ENCODE peak calls at places on chromosomes 5 and 9, in eight cellular contexts. I, Y, D, J, L, K, V and G are unnamed samples.

GRCh38 chr9:88396836-88397577 is 8.8 kb downstream of the SPIN1 start:
- DNase-seq in K (no peak), D (no peak), V (no peak), Y (no peak), L (peak; percentile 16), I (no peak), J (no peak), G (no peak)

GRCh38 chr9:5388026-5388806 is 48.5 kb upstream of the RLN1 start:
- DNase-seq in D (no peak), L (peak; percentile 8), I (no peak), Y (no peak), K (no peak), V (no peak), J (no peak), G (no peak)

GRCh38 chr9:136955202-136955942 is 3.3 kb downstream of the LCN12 start:
- DNase-seq in Y (no peak), J (no peak), D (no peak), I (no peak), V (no peak), K (no peak), L (no peak), G (peak; percentile 52)

GRCh38 chr9:123954921-123955320 is 25.0 kb upstream of the DENND1A start:
- DNase-seq in V (no peak), J (no peak), L (peak; percentile 75), D (no peak), K (no peak), Y (no peak), I (no peak), G (no peak)

GRCh38 chr5:59380350-59380951 is 513.1 kb downstream of the PDE4D start:
- DNase-seq in L (peak; percentile 81), D (peak; percentile 7), I (peak; percentile 30), Y (no peak), J (peak; percentile 46), V (no peak), K (peak; percentile 92), G (no peak)

GRCh38 chr9:20728493-20729220 is 44.6 kb downstream of the FOCAD start:
- DNase-seq in Y (peak; percentile 24), V (no peak), D (no peak), L (peak; percentile 25), I (peak; percentile 39), K (no peak), J (no peak), G (no peak)

GRCh38 chr9:109114670-109115069 is 5.1 kb downstream of the TMEM245 start:
- DNase-seq in J (no peak), L (no peak), V (no peak), D (no peak), Y (no peak), I (peak; percentile 69), K (no peak), G (no peak)

GRCh38 chr9:121566401-121567141 is 66.9 kb upstream of the GGTA1 start:
- DNase-seq in Y (no peak), V (peak; percentile 41), J (no peak), K (no peak), D (no peak), I (peak; percentile 28), L (peak; percentile 49), G (no peak)

GRCh38 chr5:179791881-179792611 is 1.7 kb upstream of the LTC4S start:
- DNase-seq in L (no peak), I (no peak), Y (no peak), J (no peak), K (no peak), D (no peak), V (no peak), G (no peak)

GRCh38 chr5:133386662-133387061 is 225.7 kb downstream of the FSTL4 start:
- DNase-seq in L (no peak), Y (no peak), I (no peak), V (no peak), D (no peak), K (no peak), J (no peak), G (no peak)

GRCh38 chr5:64811050-64811640 is 42.4 kb downstream of the CWC27 start:
- DNase-seq in Y (peak; percentile 18), D (peak; percentile 43), V (no peak), I (peak; percentile 48), L (peak; percentile 87), K (peak; percentile 59), J (peak; percentile 60), G (no peak)

GRCh38 chr5:91144491-91145232 is 238.5 kb downstream of the ARRDC3 start:
- DNase-seq in V (no peak), I (no peak), L (no peak), D (no peak), K (no peak), Y (no peak), J (no peak), G (no peak)

GRCh38 chr9:17005085-17005484 is 129.8 kb upstream of the CNTLN start:
- DNase-seq in Y (peak; percentile 68), L (peak; percentile 93), D (no peak), J (no peak), V (peak; percentile 74), K (no peak), I (peak; percentile 34), G (peak; percentile 75)

GRCh38 chr5:27733242-27733641 is 694.9 kb upstream of the CDH9 start:
- DNase-seq in J (no peak), V (no peak), I (no peak), L (no peak), Y (no peak), K (no peak), D (no peak), G (no peak)

GRCh38 chr9:14323969-14324366 is 10.0 kb upstream of the NFIB start:
- DNase-seq in V (no peak), D (no peak), Y (no peak), I (no peak), L (no peak), J (no peak), K (no peak), G (no peak)
- H3K4me3 ChIP-seq in V (no peak overlapping the region), D (no peak overlapping the region), Y (no peak overlapping the region), I (no peak overlapping the region), L (no peak overlapping the region), J (no peak overlapping the region), K (no peak overlapping the region), G (no peak overlapping the region)

DNA sequence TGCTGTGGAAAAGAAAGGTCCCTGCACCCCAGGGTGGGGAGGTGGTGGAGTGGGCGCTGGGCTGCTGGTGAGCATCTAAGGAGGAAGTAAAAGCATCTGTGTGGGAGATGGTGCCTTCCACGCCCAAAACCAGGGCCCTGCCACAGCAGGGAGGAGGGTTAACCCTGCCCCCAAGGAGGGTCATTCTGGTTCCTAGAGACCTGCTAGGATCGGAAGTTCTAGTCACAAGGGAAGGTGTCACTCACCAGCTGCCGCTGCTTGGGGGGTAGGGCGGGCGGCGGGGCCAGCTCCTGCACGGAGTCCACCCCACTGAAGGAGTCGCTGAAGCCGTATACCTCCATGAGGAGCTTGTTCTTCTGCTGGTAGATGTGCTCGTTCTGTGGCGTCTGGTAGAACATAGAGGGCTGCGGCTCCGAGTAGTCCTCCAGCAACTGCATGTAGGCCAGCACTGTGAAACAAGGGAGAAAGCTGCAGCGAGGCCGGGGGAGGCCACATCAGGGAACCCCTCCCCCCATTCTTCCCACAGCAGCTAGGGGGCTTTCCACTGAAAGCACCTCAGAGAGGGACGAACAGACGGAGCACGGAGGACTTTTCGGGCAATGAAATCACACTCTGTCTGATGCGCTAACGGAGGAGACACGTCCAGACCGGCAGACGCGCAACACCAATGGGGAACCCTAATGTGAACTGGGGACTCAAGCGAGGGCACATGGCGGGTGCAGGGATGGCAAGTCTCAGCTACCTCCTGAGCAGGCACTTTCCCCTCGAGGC is 76.4 kb downstream of the PRRT1B start:
- DNase-seq in K (no peak), J (no peak), I (no peak), V (no peak), D (no peak), Y (no peak), L (no peak), G (peak; percentile 63)
- H3K9ac ChIP-seq in K (no peak overlapping the region), J (no peak overlapping the region), I (no peak overlapping the region), V (no peak overlapping the region), D (no peak overlapping the region), Y (no peak overlapping the region), L (no peak overlapping the region), G (no peak overlapping the region)

DNA sequence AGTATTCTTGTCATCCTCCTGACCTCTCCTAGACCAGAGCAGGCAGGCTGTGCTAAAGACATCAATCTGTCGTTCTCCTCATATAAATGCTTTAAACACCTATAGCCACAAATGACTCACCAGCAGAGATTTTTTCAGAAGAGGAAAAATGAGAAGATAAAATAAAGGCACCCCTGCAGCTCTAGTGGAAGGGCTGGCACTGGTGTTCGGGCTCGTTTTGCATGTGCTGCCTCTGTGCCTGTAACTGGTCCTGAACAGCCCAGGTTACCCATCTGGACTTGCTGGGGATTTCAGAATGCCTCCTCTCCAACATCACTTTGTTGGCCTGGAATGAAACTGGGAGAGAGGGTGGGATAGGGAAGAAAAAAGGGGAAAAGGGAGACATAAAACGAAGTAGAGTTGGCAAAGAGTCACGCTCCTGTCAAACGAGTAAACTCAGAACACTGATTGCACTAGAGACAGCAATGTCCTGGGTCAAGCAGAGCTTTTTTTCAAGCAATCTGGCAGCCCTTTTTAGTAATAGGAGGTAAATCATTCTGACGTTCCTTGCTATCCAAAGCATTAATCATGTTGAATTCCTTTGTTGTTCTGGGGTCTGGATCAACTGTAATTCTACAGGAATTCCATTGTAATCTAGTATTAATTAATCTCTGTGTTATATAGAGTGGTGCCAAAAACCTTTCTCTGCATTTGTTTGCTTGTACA is 195.6 kb upstream of the CLINT1 start:
- DNase-seq in Y (no peak), I (peak; percentile 63), J (no peak), L (no peak), D (no peak), K (no peak), V (no peak), G (no peak)
- H3K4me3 ChIP-seq in Y (no peak overlapping the region), I (no peak overlapping the region), J (no peak overlapping the region), L (no peak overlapping the region), D (no peak overlapping the region), K (no peak overlapping the region), V (no peak overlapping the region), G (no peak overlapping the region)

GRCh38 chr5:178107889-178108288 is 5.4 kb upstream of the N4BP3 start:
- DNase-seq in J (peak; percentile 37), V (no peak), I (no peak), L (no peak), D (no peak), K (no peak), Y (no peak), G (no peak)

GRCh38 chr5:178110511-178110910 is 2.8 kb upstream of the N4BP3 start:
- DNase-seq in I (no peak), K (no peak), J (no peak), D (no peak), L (no peak), Y (no peak), V (no peak), G (no peak)

GRCh38 chr5:178106556-178107239 is 6.6 kb upstream of the N4BP3 start:
- DNase-seq in Y (no peak), K (no peak), D (no peak), V (no peak), L (no peak), J (no peak), I (no peak), G (no peak)

GRCh38 chr5:178108966-178109365 is 4.4 kb upstream of the N4BP3 start:
- DNase-seq in Y (peak; percentile 85), I (peak; percentile 38), L (no peak), K (no peak), V (no peak), D (no peak), J (no peak), G (no peak)

DNA sequence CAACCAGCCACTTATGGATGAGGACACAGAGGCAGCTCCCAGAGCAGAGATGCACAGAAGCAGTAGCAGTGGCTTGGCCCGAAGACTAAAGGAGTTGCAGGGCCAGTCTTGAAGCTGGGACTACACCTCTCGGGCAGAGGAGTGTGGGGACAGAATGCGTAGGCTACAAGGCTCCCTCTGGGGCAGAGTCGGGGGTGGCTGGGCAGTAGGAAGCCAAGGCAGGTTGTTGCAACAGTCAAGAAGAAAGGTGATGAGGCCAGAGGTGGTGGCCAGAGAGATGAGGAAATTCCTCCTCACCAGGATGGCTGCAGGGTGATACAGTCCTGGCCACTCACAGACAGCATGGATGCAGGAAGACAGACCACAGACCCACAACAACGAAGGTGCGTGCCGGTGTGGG is 4.9 kb upstream of the N4BP3 start:
- DNase-seq in D (no peak), I (no peak), L (no peak), K (no peak), Y (no peak), J (no peak), V (no peak), G (no peak)
- H3K9ac ChIP-seq in D (no peak overlapping the region), I (no peak overlapping the region), L (no peak overlapping the region), K (no peak overlapping the region), Y (peak overlapping the region; percentile 9), J (no peak overlapping the region), V (no peak overlapping the region), G (no peak overlapping the region)